ENCODE peak calls at places on chromosomes 4 and X, in five cellular contexts. One of them, this sample, is unnamed.

GRCh38 chr4:177681902-177682301 is 239.7 kb upstream of the AGA start:
- DNase-seq in bronchial epithelial cell: peak
- DNase-seq in GM10248: no peak
- DNase-seq in PC-3: peak
- DNase-seq in kidney epithelial cell: no peak
- DNase-seq in this sample: no peak

GRCh38 chrX:67558267-67558666 is 14.4 kb downstream of the AR start:
- DNase-seq in bronchial epithelial cell: peak
- DNase-seq in GM10248: no peak
- DNase-seq in PC-3: no peak
- DNase-seq in kidney epithelial cell: no peak
- DNase-seq in this sample: no peak

GRCh38 chr4:151429957-151430548 is 21.1 kb downstream of the FHIP1A start:
- DNase-seq in bronchial epithelial cell: no peak
- DNase-seq in GM10248: peak
- DNase-seq in PC-3: peak
- DNase-seq in kidney epithelial cell: no peak
- DNase-seq in this sample: no peak

GRCh38 chr4:102151696-102152095 is 193.6 kb downstream of the SLC39A8 start:
- DNase-seq in bronchial epithelial cell: no peak
- DNase-seq in GM10248: no peak
- DNase-seq in PC-3: no peak
- DNase-seq in kidney epithelial cell: no peak
- DNase-seq in this sample: no peak

GRCh38 chr4:57053508-57053907 is 56.7 kb downstream of the IGFBP7 start:
- DNase-seq in bronchial epithelial cell: peak
- DNase-seq in GM10248: no peak
- DNase-seq in PC-3: no peak
- DNase-seq in kidney epithelial cell: peak
- DNase-seq in this sample: no peak

GRCh38 chr4:168028568-168028967 is 63.8 kb upstream of the ANXA10 start:
- DNase-seq in bronchial epithelial cell: peak
- DNase-seq in GM10248: no peak
- DNase-seq in PC-3: peak
- DNase-seq in kidney epithelial cell: no peak
- DNase-seq in this sample: no peak

GRCh38 chrX:153735274-153735673 is 10.6 kb downstream of the ABCD1 start:
- DNase-seq in bronchial epithelial cell: peak
- DNase-seq in GM10248: no peak
- DNase-seq in PC-3: no peak
- DNase-seq in kidney epithelial cell: no peak
- DNase-seq in this sample: no peak

GRCh38 chr4:117874241-117874640 is 160.0 kb upstream of the NDST3 start:
- DNase-seq in bronchial epithelial cell: no peak
- DNase-seq in GM10248: no peak
- DNase-seq in PC-3: no peak
- DNase-seq in kidney epithelial cell: no peak
- DNase-seq in this sample: no peak

GRCh38 chr4:6892190-6892908 is 17.3 kb upstream of the TBC1D14 start:
- DNase-seq in bronchial epithelial cell: no peak
- DNase-seq in GM10248: peak
- DNase-seq in PC-3: peak
- DNase-seq in kidney epithelial cell: no peak
- DNase-seq in this sample: peak

GRCh38 chr4:111854494-111855087 is 290.7 kb upstream of the FAM241A start:
- DNase-seq in bronchial epithelial cell: peak
- DNase-seq in GM10248: peak
- DNase-seq in PC-3: peak
- DNase-seq in kidney epithelial cell: no peak
- DNase-seq in this sample: no peak

GRCh38 chrX:153878969-153879653 is 6.9 kb downstream of the L1CAM start:
- DNase-seq in bronchial epithelial cell: no peak
- DNase-seq in GM10248: peak
- DNase-seq in PC-3: no peak
- DNase-seq in kidney epithelial cell: no peak
- DNase-seq in this sample: no peak

GRCh38 chr4:116070283-116070682 is 956.9 kb upstream of the NDST4 start:
- DNase-seq in bronchial epithelial cell: peak
- DNase-seq in GM10248: no peak
- DNase-seq in PC-3: peak
- DNase-seq in kidney epithelial cell: no peak
- DNase-seq in this sample: no peak

GRCh38 chr4:57109847-57110634 is at the start of gene IGFBP7:
- DNase-seq in bronchial epithelial cell: no peak
- DNase-seq in GM10248: peak
- DNase-seq in PC-3: no peak
- DNase-seq in kidney epithelial cell: no peak
- DNase-seq in this sample: no peak

GRCh38 chr4:47120783-47121182 is 89.4 kb downstream of the GABRB1 start:
- DNase-seq in bronchial epithelial cell: no peak
- DNase-seq in GM10248: no peak
- DNase-seq in PC-3: no peak
- DNase-seq in kidney epithelial cell: no peak
- DNase-seq in this sample: no peak

GRCh38 chr4:86939123-86939522 is 4.3 kb downstream of the AFF1 start:
- DNase-seq in bronchial epithelial cell: peak
- DNase-seq in GM10248: no peak
- DNase-seq in PC-3: peak
- DNase-seq in kidney epithelial cell: no peak
- DNase-seq in this sample: peak

DNA sequence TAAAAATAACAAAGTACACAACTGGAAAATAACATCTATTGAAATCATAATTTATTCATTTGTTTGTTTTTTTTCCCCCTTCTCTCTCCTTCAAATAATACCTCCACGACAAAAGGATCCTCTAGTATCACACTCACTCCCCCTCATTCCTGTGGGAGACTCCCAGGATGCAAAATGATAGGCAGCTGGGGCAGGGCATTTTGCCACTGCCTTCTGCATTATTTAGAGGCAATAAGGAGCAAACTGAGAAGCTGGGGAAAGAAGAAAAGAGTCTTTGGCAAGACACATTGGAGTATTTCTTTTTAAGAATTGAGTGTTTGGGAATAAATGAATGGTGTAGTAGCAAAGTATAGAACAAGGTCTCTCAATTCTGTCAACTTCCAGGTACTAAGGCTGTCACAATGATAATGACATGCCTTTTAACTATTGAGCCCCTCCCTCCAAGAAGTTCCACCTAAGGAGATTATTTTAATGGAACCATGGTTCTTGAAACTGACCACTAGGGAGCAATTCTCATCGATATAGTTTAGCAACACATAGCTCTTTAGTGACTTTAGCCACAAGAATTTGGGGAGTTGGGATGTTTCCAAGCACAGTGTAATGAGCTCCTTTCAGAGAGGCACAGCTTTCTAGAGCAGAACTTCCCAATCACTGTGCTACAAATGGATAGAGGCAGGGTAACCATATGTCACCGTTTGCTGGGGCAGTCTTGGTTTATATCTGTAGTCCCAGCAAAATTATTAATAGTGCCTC is 303.3 kb downstream of the FRMPD4 start:
- DNase-seq in bronchial epithelial cell: peak
- DNase-seq in GM10248: no peak
- DNase-seq in PC-3: peak
- DNase-seq in kidney epithelial cell: no peak
- DNase-seq in this sample: no peak
- TF ChIP-seq CTCF in bronchial epithelial cell: no peak
- TF ChIP-seq CTCF in GM10248: no peak
- TF ChIP-seq CTCF in PC-3: peak
- TF ChIP-seq CTCF in kidney epithelial cell: peak
- TF ChIP-seq CTCF in this sample: no peak

DNA sequence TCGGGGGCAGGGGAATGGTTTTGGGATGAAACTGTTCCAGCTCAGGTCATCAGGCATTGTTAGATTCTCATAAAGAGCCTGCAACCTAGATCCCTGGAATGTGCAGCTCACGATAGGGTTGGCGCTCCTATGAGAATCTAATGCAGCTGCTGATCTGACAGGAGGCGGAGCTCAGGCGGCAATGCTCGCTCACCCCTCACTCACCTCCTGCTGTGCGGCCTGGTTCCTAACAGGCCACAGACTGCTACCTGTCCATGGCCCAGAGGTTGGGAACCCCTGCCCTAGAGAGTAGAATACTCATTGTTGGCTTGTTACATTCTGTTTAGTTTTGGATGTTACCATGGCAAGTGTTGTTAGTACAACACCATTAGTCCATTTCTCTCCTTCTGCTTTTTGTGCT is 40.8 kb upstream of the STX18 start:
- DNase-seq in bronchial epithelial cell: no peak
- DNase-seq in GM10248: no peak
- DNase-seq in PC-3: no peak
- DNase-seq in kidney epithelial cell: no peak
- DNase-seq in this sample: no peak
- TF ChIP-seq CTCF in bronchial epithelial cell: no peak
- TF ChIP-seq CTCF in GM10248: no peak
- TF ChIP-seq CTCF in PC-3: no peak
- TF ChIP-seq CTCF in kidney epithelial cell: no peak
- TF ChIP-seq CTCF in this sample: no peak

DNA sequence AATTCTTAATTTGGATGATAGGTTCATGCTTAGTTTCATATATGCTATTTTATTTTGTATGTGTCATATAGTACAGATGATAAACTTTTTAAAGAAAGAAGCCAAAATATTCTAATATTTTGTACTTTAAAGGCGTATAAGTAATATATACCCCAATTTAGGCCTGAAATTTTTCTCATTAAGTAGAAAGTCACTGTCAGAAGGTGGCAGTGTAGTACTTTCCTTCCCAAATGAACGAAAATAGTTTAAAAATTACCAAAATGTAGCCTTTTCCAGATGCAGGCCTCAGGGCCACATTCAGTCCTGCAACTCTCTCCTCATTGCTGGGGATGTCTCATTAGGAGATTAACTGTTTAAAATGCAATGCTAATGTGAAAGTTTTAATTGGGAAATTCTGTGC is 1263.6 kb downstream of the C4orf33 start:
- DNase-seq in bronchial epithelial cell: peak
- DNase-seq in GM10248: no peak
- DNase-seq in PC-3: peak
- DNase-seq in kidney epithelial cell: no peak
- DNase-seq in this sample: no peak
- TF ChIP-seq CTCF in bronchial epithelial cell: no peak
- TF ChIP-seq CTCF in GM10248: no peak
- TF ChIP-seq CTCF in PC-3: peak
- TF ChIP-seq CTCF in kidney epithelial cell: peak
- TF ChIP-seq CTCF in this sample: no peak

DNA sequence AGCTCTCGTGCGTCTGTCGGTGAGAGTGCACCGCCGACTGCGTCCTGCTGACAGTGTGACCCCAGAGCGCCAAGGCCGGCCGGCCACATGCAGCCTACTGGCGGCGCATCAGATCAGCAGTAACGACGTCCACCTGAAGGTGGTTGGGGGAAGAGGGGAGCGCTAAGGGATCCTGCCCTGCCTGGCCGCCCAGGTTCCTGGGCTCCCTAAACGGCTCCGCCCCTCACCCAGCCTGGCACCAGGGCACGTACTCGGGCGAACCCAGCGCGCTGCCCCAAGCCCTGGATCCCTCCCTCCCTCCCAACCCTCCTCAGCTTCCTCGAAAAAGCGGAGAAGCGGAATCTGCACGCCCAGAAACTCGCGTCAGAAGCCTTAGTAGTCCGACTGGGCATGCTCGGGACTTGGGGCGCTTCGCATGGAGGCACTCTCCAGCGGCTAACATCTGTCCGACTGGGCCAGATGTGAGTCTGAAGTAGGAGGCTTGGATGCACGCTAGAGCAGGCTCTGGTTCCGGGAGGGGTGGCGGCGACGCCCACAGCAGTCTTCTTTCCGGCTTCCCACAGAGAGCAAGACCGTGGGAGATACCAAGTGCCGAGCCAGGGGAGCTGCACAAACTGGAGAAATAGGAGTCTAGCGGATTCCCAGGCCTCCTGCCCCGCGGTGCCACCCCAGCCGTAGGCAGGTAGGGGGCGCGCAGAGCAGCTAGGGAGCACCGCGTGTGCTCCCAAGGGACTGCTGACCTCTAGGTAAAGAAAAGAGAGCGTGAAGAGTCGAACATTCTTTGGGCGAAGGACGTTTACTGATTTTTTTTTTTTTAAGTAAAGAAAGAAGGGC is 114.4 kb upstream of the TEX13C start:
- DNase-seq in bronchial epithelial cell: peak
- DNase-seq in GM10248: peak
- DNase-seq in PC-3: peak
- DNase-seq in kidney epithelial cell: peak
- DNase-seq in this sample: no peak
- TF ChIP-seq CTCF in bronchial epithelial cell: peak
- TF ChIP-seq CTCF in GM10248: no peak
- TF ChIP-seq CTCF in PC-3: peak
- TF ChIP-seq CTCF in kidney epithelial cell: peak
- TF ChIP-seq CTCF in this sample: no peak

GRCh38 chr4:22721189-22721588 is 28.5 kb downstream of the GBA3 start:
- DNase-seq in bronchial epithelial cell: no peak
- DNase-seq in GM10248: no peak
- DNase-seq in PC-3: no peak
- DNase-seq in kidney epithelial cell: no peak
- DNase-seq in this sample: no peak
- TF ChIP-seq CTCF in bronchial epithelial cell: no peak
- TF ChIP-seq CTCF in GM10248: no peak
- TF ChIP-seq CTCF in PC-3: no peak
- TF ChIP-seq CTCF in kidney epithelial cell: no peak
- TF ChIP-seq CTCF in this sample: no peak

GRCh38 chrX:64229145-64229544 is 1.3 kb downstream of the ASB12 start:
- DNase-seq in bronchial epithelial cell: no peak
- DNase-seq in GM10248: no peak
- DNase-seq in PC-3: no peak
- DNase-seq in kidney epithelial cell: no peak
- DNase-seq in this sample: no peak
- TF ChIP-seq CTCF in bronchial epithelial cell: no peak
- TF ChIP-seq CTCF in GM10248: no peak
- TF ChIP-seq CTCF in PC-3: no peak
- TF ChIP-seq CTCF in kidney epithelial cell: no peak
- TF ChIP-seq CTCF in this sample: no peak